ENCODE peak calls at places on chromosomes 7 and 10, in five cellular contexts. O is K562, L is HepG2, E is SK-N-SH, S is GM12878. Q is an unnamed sample.

GRCh38 chr7:122517576-122517975 is 181.3 kb downstream of the RNF133 start:
- DNase-seq in O (no peak), L (no peak), E (no peak), S (no peak), Q (no peak)

GRCh38 chr7:127158659-127159058 is 94.1 kb downstream of the GRM8 start:
- DNase-seq in O (peak; percentile 24), L (peak; percentile 1), E (no peak), S (no peak), Q (no peak)

GRCh38 chr10:11162828-11163599 is 145.3 kb downstream of the CELF2 start:
- DNase-seq in O (no peak), L (no peak), E (no peak), S (peak; percentile 93), Q (no peak)

GRCh38 chr10:73131295-73131694 is 21.0 kb downstream of the NUDT13 start:
- DNase-seq in O (no peak), L (no peak), E (no peak), S (no peak), Q (no peak)

GRCh38 chr7:65269150-65269856 is 104.4 kb upstream of the ZNF92 start:
- DNase-seq in O (peak; percentile 96), L (peak; percentile 90), E (peak; percentile 98), S (peak; percentile 73), Q (peak; percentile 75)

GRCh38 chr10:86703176-86703575 is 34.9 kb downstream of the LDB3 start:
- DNase-seq in O (no peak), L (no peak), E (no peak), S (no peak), Q (no peak)

GRCh38 chr7:149706398-149706797 is 67.0 kb downstream of the ZNF467 start:
- DNase-seq in O (peak; percentile 3), L (no peak), E (no peak), S (no peak), Q (no peak)

GRCh38 chr10:77042706-77043105 is 594.9 kb downstream of the KCNMA1 start:
- DNase-seq in O (no peak), L (no peak), E (no peak), S (no peak), Q (no peak)

GRCh38 chr7:74282748-74283459 is 6.3 kb upstream of the CLIP2 start:
- DNase-seq in O (no peak), L (peak; percentile 41), E (no peak), S (no peak), Q (no peak)

GRCh38 chr10:91416339-91416868 is 6.3 kb downstream of the HECTD2 start:
- DNase-seq in O (no peak), L (no peak), E (no peak), S (no peak), Q (no peak)

GRCh38 chr10:33334839-33335549 is 527 bp upstream of the NRP1 start:
- DNase-seq in O (no peak), L (peak; percentile 36), E (peak; percentile 88), S (no peak), Q (peak; percentile 24)

GRCh38 chr10:90871279-90871760 is 454 bp upstream of the RPP30 start:
- DNase-seq in O (peak; percentile 71), L (peak; percentile 64), E (peak; percentile 72), S (peak; percentile 17), Q (no peak)

GRCh38 chr10:44965651-44966097 is 6.1 kb downstream of the RASSF4 start:
- DNase-seq in O (no peak), L (no peak), E (no peak), S (no peak), Q (no peak)

GRCh38 chr10:27072436-27073114 is 27.7 kb downstream of the ANKRD26 start:
- DNase-seq in O (peak; percentile 14), L (no peak), E (no peak), S (no peak), Q (no peak)

GRCh38 chr10:12768156-12768731 is 233.3 kb downstream of the CCDC3 start:
- DNase-seq in O (no peak), L (no peak), E (no peak), S (no peak), Q (no peak)

GRCh38 chr10:82171899-82172298 is 296.9 kb downstream of the NRG3 start:
- DNase-seq in O (no peak), L (no peak), E (no peak), S (no peak), Q (no peak)

GRCh38 chr7:90655566-90655965 is 59.4 kb downstream of the CDK14 start:
- DNase-seq in O (no peak), L (no peak), E (no peak), S (no peak), Q (no peak)

GRCh38 chr10:16856567-16856966 is 39.3 kb upstream of the RSU1 start:
- DNase-seq in O (no peak), L (no peak), E (peak; percentile 49), S (no peak), Q (no peak)

GRCh38 chr7:112398534-112398933 is 51.7 kb upstream of the IFRD1 start:
- DNase-seq in O (no peak), L (no peak), E (no peak), S (no peak), Q (no peak)

GRCh38 chr7:82694020-82694419 is 250.4 kb upstream of the CACNA2D1 start:
- DNase-seq in O (no peak), L (no peak), E (peak; percentile 20), S (no peak), Q (no peak)

GRCh38 chr7:3028071-3028766 is 15.4 kb downstream of the CARD11 start:
- DNase-seq in O (no peak), L (no peak), E (peak; percentile 58), S (no peak), Q (no peak)

GRCh38 chr7:123209786-123210185 is 10.0 kb upstream of the SLC13A1 start:
- DNase-seq in O (no peak), L (peak; percentile 20), E (no peak), S (no peak), Q (no peak)

GRCh38 chr10:649798-650690 is 39.4 kb downstream of the DIP2C start:
- DNase-seq in O (no peak), L (peak; percentile 93), E (no peak), S (no peak), Q (no peak)

GRCh38 chr7:113207441-113207840 is 89.1 kb upstream of the SMIM30 start:
- DNase-seq in O (no peak), L (no peak), E (no peak), S (no peak), Q (no peak)

GRCh38 chr10:15472431-15473400 is 101.6 kb upstream of the FAM171A1 start:
- DNase-seq in O (no peak), L (no peak), E (no peak), S (no peak), Q (no peak)

GRCh38 chr10:89438525-89438924 is 24.2 kb downstream of the IFIT5 start:
- DNase-seq in O (no peak), L (no peak), E (no peak), S (no peak), Q (no peak)

DNA sequence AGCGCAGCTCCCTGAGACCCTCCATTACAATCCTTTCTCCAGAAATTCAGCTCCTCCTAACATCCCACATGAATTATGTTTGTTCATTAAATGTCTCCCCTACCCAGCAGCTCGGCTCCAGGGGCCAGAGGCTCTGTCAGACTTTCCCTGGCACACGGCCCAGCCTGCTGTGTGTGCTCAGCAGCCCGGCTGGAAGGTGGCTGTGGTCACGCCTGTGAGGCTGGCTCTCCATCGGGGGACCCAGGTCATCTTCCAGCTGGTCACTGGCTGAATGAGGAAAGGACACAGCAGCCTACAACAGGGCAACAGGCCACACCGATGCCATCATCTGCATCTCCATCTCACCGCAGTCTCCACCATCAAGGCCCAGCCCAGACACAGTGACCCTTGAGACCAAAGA is 219.8 kb downstream of the MAD1L1 start:
- DNase-seq in O (no peak), L (no peak), E (peak; percentile 98), S (no peak), Q (no peak)
- TF ChIP-seq ZBTB33 in O (no peak), L (no peak), E (no peak), S (no peak), Q (no peak)

DNA sequence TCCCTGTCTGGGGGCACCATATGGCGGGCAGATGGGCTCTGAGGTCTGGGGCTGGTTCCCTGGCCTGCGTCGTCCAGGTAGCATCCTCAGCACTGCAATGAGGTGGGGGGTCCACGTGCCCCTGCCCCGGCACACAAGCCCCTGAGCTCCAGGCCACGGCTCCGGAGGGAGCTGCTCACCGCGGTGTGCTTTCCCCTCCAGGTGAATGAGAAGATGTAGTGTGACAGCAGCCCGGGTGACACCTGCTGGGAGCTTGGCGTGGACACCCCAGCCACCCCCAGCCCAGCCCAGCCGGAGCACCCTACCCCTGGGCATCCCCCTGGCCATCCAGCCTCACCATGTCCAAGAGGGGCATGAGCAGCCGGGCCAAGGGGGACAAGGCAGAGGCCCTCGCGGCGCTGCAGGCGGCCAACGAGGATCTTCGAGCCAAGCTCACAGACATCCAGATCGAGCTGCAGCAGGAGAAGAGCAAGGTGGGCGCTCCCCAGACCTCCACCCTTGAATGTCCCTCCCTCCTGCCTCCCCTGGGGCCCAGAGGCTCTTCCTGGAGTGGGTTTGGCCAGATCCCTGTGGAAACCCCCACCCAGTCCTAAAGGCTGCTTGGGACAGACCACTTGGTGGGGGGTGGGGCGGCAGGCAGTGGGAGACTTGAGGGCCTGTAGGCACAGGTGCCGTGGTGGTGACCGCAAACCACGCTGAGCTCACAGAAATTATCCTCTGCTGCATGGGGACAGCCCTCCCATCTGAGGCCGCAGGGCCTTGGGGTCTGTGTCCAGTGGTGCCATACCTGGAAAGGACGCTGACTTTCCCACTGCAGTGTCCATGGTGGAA is 38.9 kb downstream of the JAKMIP3 start:
- DNase-seq in O (no peak), L (no peak), E (no peak), S (no peak), Q (no peak)
- TF ChIP-seq ZBTB33 in O (no peak), L (no peak), E (no peak), S (no peak), Q (no peak)

GRCh38 chr10:52598936-52599335 is 173.6 kb downstream of the MBL2 start:
- DNase-seq in O (no peak), L (no peak), E (no peak), S (no peak), Q (no peak)

GRCh38 chr10:52599586-52600200 is 172.9 kb downstream of the MBL2 start:
- DNase-seq in O (no peak), L (no peak), E (peak; percentile 56), S (no peak), Q (no peak)

GRCh38 chr10:52597189-52597863 is 175.3 kb downstream of the MBL2 start:
- DNase-seq in O (no peak), L (no peak), E (no peak), S (no peak), Q (no peak)
- TF ChIP-seq ZBTB33 in O (no peak), L (no peak), E (no peak), S (no peak), Q (no peak)

GRCh38 chr7:39356531-39356930 is 209.7 kb upstream of the YAE1 start:
- DNase-seq in O (no peak), L (no peak), E (no peak), S (no peak), Q (no peak)

GRCh38 chr7:39355664-39356063 is 210.5 kb upstream of the YAE1 start:
- DNase-seq in O (no peak), L (no peak), E (no peak), S (no peak), Q (no peak)

GRCh38 chr7:39360038-39360437 is 206.2 kb upstream of the YAE1 start:
- DNase-seq in O (no peak), L (no peak), E (no peak), S (no peak), Q (no peak)

GRCh38 chr7:39357648-39358047 is 208.6 kb upstream of the YAE1 start:
- DNase-seq in O (peak; percentile 61), L (no peak), E (no peak), S (no peak), Q (peak; percentile 2)

DNA sequence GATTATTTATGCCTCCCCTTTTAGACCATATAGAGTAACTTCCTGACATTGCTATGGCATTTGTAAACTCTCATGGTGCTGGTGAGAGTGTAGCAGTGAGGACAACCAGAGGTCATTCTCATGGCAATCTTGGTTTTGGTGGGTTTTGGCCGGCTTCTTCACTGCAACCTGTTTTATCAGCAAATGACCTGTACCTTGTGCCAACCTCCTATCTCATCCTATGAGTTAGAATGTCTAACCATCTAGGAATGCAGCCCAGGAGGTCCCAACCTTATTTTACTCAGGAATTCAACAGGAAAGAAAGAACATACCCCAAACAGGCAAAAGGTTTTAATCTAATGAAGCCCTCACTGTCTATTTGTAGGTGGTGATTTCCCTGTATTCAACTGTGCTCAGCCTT is 205.4 kb upstream of the YAE1 start:
- DNase-seq in O (no peak), L (no peak), E (no peak), S (no peak), Q (no peak)
- TF ChIP-seq ZBTB33 in O (no peak), L (no peak), E (no peak), S (no peak), Q (no peak)

Q was measured in HCT116.